ENCODE peak calls at places on chromosomes 11 and 22, in ten cellular contexts. One of them, this sample, is unnamed.

GRCh38 chr11:134586726-134587125 is 174.7 kb upstream of the B3GAT1 start:
- DNase-seq in CD8-positive, alpha-beta memory T cell: no peak
- DNase-seq in body of pancreas: no peak
- DNase-seq in stomach: no peak
- DNase-seq in PC-9: peak; percentile 28
- DNase-seq in IMR-90: no peak
- DNase-seq in effector memory CD4-positive, alpha-beta T cell: no peak
- DNase-seq in left ventricle myocardium inferior: no peak
- DNase-seq in esophagus squamous epithelium: no peak
- DNase-seq in fibroblast of lung: no peak
- DNase-seq in this sample: no peak

GRCh38 chr11:27201454-27202302 is 161.1 kb downstream of the BBOX1 start:
- DNase-seq in CD8-positive, alpha-beta memory T cell: no peak
- DNase-seq in body of pancreas: peak; percentile 89
- DNase-seq in stomach: peak; percentile 93
- DNase-seq in PC-9: peak; percentile 88
- DNase-seq in IMR-90: peak; percentile 48
- DNase-seq in effector memory CD4-positive, alpha-beta T cell: no peak
- DNase-seq in left ventricle myocardium inferior: peak; percentile 68
- DNase-seq in esophagus squamous epithelium: peak; percentile 13
- DNase-seq in fibroblast of lung: peak; percentile 79
- DNase-seq in this sample: no peak

GRCh38 chr11:74010306-74010981 is 1.6 kb upstream of the UCP3 start:
- DNase-seq in CD8-positive, alpha-beta memory T cell: no peak
- DNase-seq in body of pancreas: no peak
- DNase-seq in stomach: no peak
- DNase-seq in PC-9: no peak
- DNase-seq in IMR-90: no peak
- DNase-seq in effector memory CD4-positive, alpha-beta T cell: no peak
- DNase-seq in left ventricle myocardium inferior: no peak
- DNase-seq in esophagus squamous epithelium: no peak
- DNase-seq in fibroblast of lung: no peak
- DNase-seq in this sample: no peak

GRCh38 chr22:32475428-32476010 is 908 bp downstream of the FBXO7 start:
- DNase-seq in CD8-positive, alpha-beta memory T cell: no peak
- DNase-seq in body of pancreas: peak; percentile 41
- DNase-seq in stomach: peak; percentile 40
- DNase-seq in PC-9: peak; percentile 51
- DNase-seq in IMR-90: no peak
- DNase-seq in effector memory CD4-positive, alpha-beta T cell: no peak
- DNase-seq in left ventricle myocardium inferior: peak; percentile 26
- DNase-seq in esophagus squamous epithelium: no peak
- DNase-seq in fibroblast of lung: peak; percentile 65
- DNase-seq in this sample: peak; percentile 67

GRCh38 chr11:71120346-71120963 is 131.9 kb downstream of the SHANK2 start:
- DNase-seq in CD8-positive, alpha-beta memory T cell: no peak
- DNase-seq in body of pancreas: peak; percentile 69
- DNase-seq in stomach: peak; percentile 66
- DNase-seq in PC-9: peak; percentile 57
- DNase-seq in IMR-90: no peak
- DNase-seq in effector memory CD4-positive, alpha-beta T cell: no peak
- DNase-seq in left ventricle myocardium inferior: no peak
- DNase-seq in esophagus squamous epithelium: no peak
- DNase-seq in fibroblast of lung: peak; percentile 6
- DNase-seq in this sample: no peak

GRCh38 chr11:122754553-122755322 is 83.6 kb upstream of the CRTAM start:
- DNase-seq in CD8-positive, alpha-beta memory T cell: no peak
- DNase-seq in body of pancreas: no peak
- DNase-seq in stomach: no peak
- DNase-seq in PC-9: no peak
- DNase-seq in IMR-90: no peak
- DNase-seq in effector memory CD4-positive, alpha-beta T cell: no peak
- DNase-seq in left ventricle myocardium inferior: no peak
- DNase-seq in esophagus squamous epithelium: no peak
- DNase-seq in fibroblast of lung: no peak
- DNase-seq in this sample: no peak

GRCh38 chr11:67484847-67485311 is 2.1 kb downstream of the AIP start:
- DNase-seq in CD8-positive, alpha-beta memory T cell: peak; percentile 57
- DNase-seq in body of pancreas: no peak
- DNase-seq in stomach: no peak
- DNase-seq in PC-9: peak; percentile 28
- DNase-seq in IMR-90: no peak
- DNase-seq in effector memory CD4-positive, alpha-beta T cell: peak; percentile 54
- DNase-seq in left ventricle myocardium inferior: no peak
- DNase-seq in esophagus squamous epithelium: no peak
- DNase-seq in fibroblast of lung: no peak
- DNase-seq in this sample: no peak

GRCh38 chr11:23143031-23143430 is 282.8 kb upstream of the CCDC179 start:
- DNase-seq in CD8-positive, alpha-beta memory T cell: no peak
- DNase-seq in body of pancreas: no peak
- DNase-seq in stomach: no peak
- DNase-seq in PC-9: no peak
- DNase-seq in IMR-90: peak; percentile 44
- DNase-seq in effector memory CD4-positive, alpha-beta T cell: no peak
- DNase-seq in left ventricle myocardium inferior: no peak
- DNase-seq in esophagus squamous epithelium: no peak
- DNase-seq in fibroblast of lung: peak; percentile 35
- DNase-seq in this sample: no peak

GRCh38 chr22:23696326-23696851 is 5.6 kb downstream of the RGL4 start:
- DNase-seq in CD8-positive, alpha-beta memory T cell: peak; percentile 52
- DNase-seq in body of pancreas: no peak
- DNase-seq in stomach: peak; percentile 51
- DNase-seq in PC-9: no peak
- DNase-seq in IMR-90: peak; percentile 56
- DNase-seq in effector memory CD4-positive, alpha-beta T cell: peak; percentile 67
- DNase-seq in left ventricle myocardium inferior: no peak
- DNase-seq in esophagus squamous epithelium: peak; percentile 25
- DNase-seq in fibroblast of lung: no peak
- DNase-seq in this sample: no peak

GRCh38 chr11:68454767-68455166 is 5.8 kb upstream of the PPP6R3 start:
- DNase-seq in CD8-positive, alpha-beta memory T cell: no peak
- DNase-seq in body of pancreas: no peak
- DNase-seq in stomach: no peak
- DNase-seq in PC-9: no peak
- DNase-seq in IMR-90: no peak
- DNase-seq in effector memory CD4-positive, alpha-beta T cell: no peak
- DNase-seq in left ventricle myocardium inferior: no peak
- DNase-seq in esophagus squamous epithelium: no peak
- DNase-seq in fibroblast of lung: no peak
- DNase-seq in this sample: peak; percentile 56

GRCh38 chr11:1639102-1639620 is 9.6 kb downstream of the KRTAP5-5 start:
- DNase-seq in CD8-positive, alpha-beta memory T cell: no peak
- DNase-seq in body of pancreas: no peak
- DNase-seq in stomach: peak; percentile 33
- DNase-seq in PC-9: no peak
- DNase-seq in IMR-90: no peak
- DNase-seq in effector memory CD4-positive, alpha-beta T cell: no peak
- DNase-seq in left ventricle myocardium inferior: peak; percentile 63
- DNase-seq in esophagus squamous epithelium: no peak
- DNase-seq in fibroblast of lung: no peak
- DNase-seq in this sample: no peak

GRCh38 chr11:69499216-69499945 is 17.9 kb downstream of the LINC01488 start:
- DNase-seq in CD8-positive, alpha-beta memory T cell: no peak
- DNase-seq in body of pancreas: no peak
- DNase-seq in stomach: no peak
- DNase-seq in PC-9: no peak
- DNase-seq in IMR-90: no peak
- DNase-seq in effector memory CD4-positive, alpha-beta T cell: no peak
- DNase-seq in left ventricle myocardium inferior: no peak
- DNase-seq in esophagus squamous epithelium: no peak
- DNase-seq in fibroblast of lung: no peak
- DNase-seq in this sample: no peak

GRCh38 chr11:112172362-112172994 is 2.8 kb upstream of the BCO2 start:
- DNase-seq in CD8-positive, alpha-beta memory T cell: no peak
- DNase-seq in body of pancreas: no peak
- DNase-seq in stomach: no peak
- DNase-seq in PC-9: peak; percentile 5
- DNase-seq in IMR-90: peak; percentile 69
- DNase-seq in effector memory CD4-positive, alpha-beta T cell: no peak
- DNase-seq in left ventricle myocardium inferior: no peak
- DNase-seq in esophagus squamous epithelium: no peak
- DNase-seq in fibroblast of lung: peak; percentile 23
- DNase-seq in this sample: no peak

GRCh38 chr11:75073459-75074190 is 23.1 kb downstream of the OR2AT4 start:
- DNase-seq in CD8-positive, alpha-beta memory T cell: no peak
- DNase-seq in body of pancreas: no peak
- DNase-seq in stomach: no peak
- DNase-seq in PC-9: no peak
- DNase-seq in IMR-90: no peak
- DNase-seq in effector memory CD4-positive, alpha-beta T cell: no peak
- DNase-seq in left ventricle myocardium inferior: no peak
- DNase-seq in esophagus squamous epithelium: no peak
- DNase-seq in fibroblast of lung: no peak
- DNase-seq in this sample: no peak

GRCh38 chr11:65477271-65478029 is 21.4 kb upstream of the MALAT1 start:
- DNase-seq in CD8-positive, alpha-beta memory T cell: peak; percentile 90
- DNase-seq in body of pancreas: peak; percentile 95
- DNase-seq in stomach: peak; percentile 97
- DNase-seq in PC-9: peak; percentile 87
- DNase-seq in IMR-90: peak; percentile 92
- DNase-seq in effector memory CD4-positive, alpha-beta T cell: peak; percentile 85
- DNase-seq in left ventricle myocardium inferior: peak; percentile 97
- DNase-seq in esophagus squamous epithelium: peak; percentile 78
- DNase-seq in fibroblast of lung: peak; percentile 89
- DNase-seq in this sample: peak; percentile 98
- H3K4me1 ChIP-seq in CD8-positive, alpha-beta memory T cell: peaks cover 11% of the 10 kb centered on the region
- H3K4me1 ChIP-seq in body of pancreas: peaks cover 45% of the 10 kb centered on the region
- H3K4me1 ChIP-seq in stomach: peaks cover 52% of the 10 kb centered on the region
- H3K4me1 ChIP-seq in PC-9: peaks cover 61% of the 10 kb centered on the region
- H3K4me1 ChIP-seq in IMR-90: peaks cover 22% of the 10 kb centered on the region
- H3K4me1 ChIP-seq in effector memory CD4-positive, alpha-beta T cell: peaks cover 9% of the 10 kb centered on the region
- H3K4me1 ChIP-seq in left ventricle myocardium inferior: peaks cover 78% of the 10 kb centered on the region
- H3K4me1 ChIP-seq in esophagus squamous epithelium: peaks cover 36% of the 10 kb centered on the region
- H3K4me1 ChIP-seq in fibroblast of lung: peaks cover 27% of the 10 kb centered on the region
- H3K4me1 ChIP-seq in this sample: peaks cover 65% of the 10 kb centered on the region

DNA sequence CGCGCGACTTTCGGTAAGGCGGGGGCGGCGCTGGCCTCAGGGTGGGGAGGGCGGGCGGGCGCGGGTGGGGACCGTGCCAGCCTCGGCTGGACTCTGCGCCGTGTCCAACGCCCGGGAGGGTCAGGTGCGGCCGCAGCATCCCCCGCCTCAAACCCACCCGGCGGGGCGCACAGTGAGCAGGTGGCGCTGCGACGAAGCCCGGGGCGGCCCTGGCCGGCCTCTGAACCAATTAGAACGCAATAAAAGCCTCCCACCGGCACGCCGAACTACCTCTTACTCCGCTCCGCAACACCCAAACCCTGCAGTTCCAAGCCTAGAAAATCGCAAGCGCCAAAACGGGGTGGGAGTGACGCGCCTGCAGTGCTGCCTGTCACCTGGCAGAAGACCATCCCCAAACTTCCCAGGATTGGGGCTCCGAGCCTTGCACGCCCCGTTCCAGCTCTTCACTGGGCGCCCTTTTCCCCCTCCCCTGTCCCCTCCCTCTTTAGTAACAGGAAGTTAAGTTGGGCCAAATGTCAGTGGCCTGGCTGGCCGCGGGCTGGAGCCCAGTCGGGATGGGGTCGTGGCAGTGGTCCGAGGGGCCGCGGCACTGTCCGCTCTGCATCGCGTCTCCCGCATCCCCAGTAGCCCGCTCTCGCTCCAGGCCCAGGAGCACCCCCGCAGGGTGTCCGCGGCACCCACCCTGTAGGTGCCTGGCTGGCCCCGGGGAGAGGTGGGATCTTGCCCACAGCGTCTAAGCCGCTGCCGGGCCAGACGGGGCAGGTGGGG is 508 bp downstream of the MICAL2 start:
- DNase-seq in CD8-positive, alpha-beta memory T cell: peak; percentile 16
- DNase-seq in body of pancreas: peak; percentile 38
- DNase-seq in stomach: no peak
- DNase-seq in PC-9: no peak
- DNase-seq in IMR-90: no peak
- DNase-seq in effector memory CD4-positive, alpha-beta T cell: no peak
- DNase-seq in left ventricle myocardium inferior: peak; percentile 43
- DNase-seq in esophagus squamous epithelium: no peak
- DNase-seq in fibroblast of lung: no peak
- DNase-seq in this sample: no peak
- H3K27ac ChIP-seq in CD8-positive, alpha-beta memory T cell: peak overlapping the region; percentile 16
- H3K27ac ChIP-seq in body of pancreas: peak overlapping the region; percentile 58
- H3K27ac ChIP-seq in stomach: peak overlapping the region; percentile 88
- H3K27ac ChIP-seq in PC-9: peak overlapping the region; percentile 19
- H3K27ac ChIP-seq in IMR-90: peak overlapping the region; percentile 71
- H3K27ac ChIP-seq in effector memory CD4-positive, alpha-beta T cell: no peak overlapping the region
- H3K27ac ChIP-seq in left ventricle myocardium inferior: peak overlapping the region; percentile 91
- H3K27ac ChIP-seq in esophagus squamous epithelium: peak overlapping the region; percentile 84
- H3K27ac ChIP-seq in fibroblast of lung: peak overlapping the region; percentile 91
- H3K27ac ChIP-seq in this sample: peak overlapping the region; percentile 92

DNA sequence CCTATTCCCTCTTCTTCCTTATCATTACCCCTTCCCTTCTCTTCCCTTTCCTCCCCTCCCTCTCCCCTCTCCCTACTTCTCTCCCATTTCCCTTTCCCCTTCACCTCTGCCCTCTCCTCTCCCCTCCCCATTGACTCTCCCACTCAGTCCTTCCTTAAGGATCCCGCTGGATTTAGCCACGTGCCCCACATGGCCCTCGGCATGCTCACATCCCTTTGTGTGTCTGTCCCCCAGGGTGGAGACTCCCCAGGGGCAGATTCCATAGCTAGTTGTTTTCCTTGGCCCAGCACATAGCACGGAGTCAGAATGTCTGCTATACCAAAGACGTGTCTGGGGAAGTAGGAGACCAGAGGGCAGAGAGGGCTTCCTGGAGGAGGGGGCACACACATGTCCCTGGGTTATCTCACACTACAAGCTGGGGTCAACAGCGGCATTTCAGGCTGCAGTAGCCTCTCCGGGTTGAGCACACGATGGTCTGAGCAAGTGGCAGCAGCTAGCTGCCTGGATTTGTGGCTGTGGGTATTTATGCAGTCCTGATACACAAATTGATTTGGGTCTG is 487.0 kb downstream of the TBC1D22A start:
- DNase-seq in CD8-positive, alpha-beta memory T cell: no peak
- DNase-seq in body of pancreas: no peak
- DNase-seq in stomach: no peak
- DNase-seq in PC-9: peak; percentile 10
- DNase-seq in IMR-90: no peak
- DNase-seq in effector memory CD4-positive, alpha-beta T cell: no peak
- DNase-seq in left ventricle myocardium inferior: no peak
- DNase-seq in esophagus squamous epithelium: no peak
- DNase-seq in fibroblast of lung: no peak
- DNase-seq in this sample: no peak
- H3K9me3 ChIP-seq in CD8-positive, alpha-beta memory T cell: no peaks in the 10 kb centered on the region
- H3K9me3 ChIP-seq in body of pancreas: no peaks in the 10 kb centered on the region
- H3K9me3 ChIP-seq in stomach: no peaks in the 10 kb centered on the region
- H3K9me3 ChIP-seq in PC-9: no peaks in the 10 kb centered on the region
- H3K9me3 ChIP-seq in IMR-90: peaks cover 2% of the 10 kb centered on the region
- H3K9me3 ChIP-seq in effector memory CD4-positive, alpha-beta T cell: no peaks in the 10 kb centered on the region
- H3K9me3 ChIP-seq in left ventricle myocardium inferior: peaks cover 15% of the 10 kb centered on the region
- H3K9me3 ChIP-seq in esophagus squamous epithelium: no peaks in the 10 kb centered on the region
- H3K9me3 ChIP-seq in fibroblast of lung: no peaks in the 10 kb centered on the region
- H3K9me3 ChIP-seq in this sample: peaks cover 6% of the 10 kb centered on the region

DNA sequence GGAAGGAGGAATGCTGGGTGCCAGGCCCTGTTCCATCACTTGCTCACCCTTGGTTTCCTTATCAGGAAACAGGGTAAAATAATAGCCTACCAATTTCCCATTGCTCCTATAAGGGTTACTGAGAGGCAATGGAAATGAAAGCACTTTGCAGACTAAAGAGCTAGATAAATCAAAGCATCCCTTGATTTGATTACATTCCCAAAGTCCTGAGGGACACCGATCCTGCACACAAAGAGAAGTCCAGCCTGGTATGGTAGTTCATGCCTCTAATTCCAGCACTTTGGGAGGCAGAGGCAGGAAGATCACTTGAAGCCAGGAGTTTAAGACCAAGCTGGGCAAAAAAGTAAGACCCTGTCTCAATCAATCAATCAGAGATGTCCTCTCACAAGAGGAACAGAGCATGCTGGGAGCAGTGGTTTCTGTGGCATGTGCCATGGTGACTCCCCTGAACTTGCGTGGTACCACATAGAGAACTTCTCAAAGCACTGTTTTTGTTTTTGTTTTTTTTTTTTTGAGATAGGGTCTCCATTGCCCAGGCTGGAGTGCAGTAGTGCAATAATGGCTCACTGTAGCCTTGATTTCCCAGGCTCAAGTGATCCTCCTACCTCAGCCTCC is 10.7 kb downstream of the TBC1D10A start:
- DNase-seq in CD8-positive, alpha-beta memory T cell: no peak
- DNase-seq in body of pancreas: no peak
- DNase-seq in stomach: no peak
- DNase-seq in PC-9: no peak
- DNase-seq in IMR-90: peak; percentile 9
- DNase-seq in effector memory CD4-positive, alpha-beta T cell: no peak
- DNase-seq in left ventricle myocardium inferior: no peak
- DNase-seq in esophagus squamous epithelium: no peak
- DNase-seq in fibroblast of lung: no peak
- DNase-seq in this sample: no peak
- H3K4me1 ChIP-seq in CD8-positive, alpha-beta memory T cell: peaks cover 100% of the 10 kb centered on the region
- H3K4me1 ChIP-seq in body of pancreas: peaks cover 53% of the 10 kb centered on the region
- H3K4me1 ChIP-seq in stomach: peaks cover 62% of the 10 kb centered on the region
- H3K4me1 ChIP-seq in PC-9: peaks cover 47% of the 10 kb centered on the region
- H3K4me1 ChIP-seq in IMR-90: peaks cover 45% of the 10 kb centered on the region
- H3K4me1 ChIP-seq in effector memory CD4-positive, alpha-beta T cell: peaks cover 79% of the 10 kb centered on the region
- H3K4me1 ChIP-seq in left ventricle myocardium inferior: peaks cover 98% of the 10 kb centered on the region
- H3K4me1 ChIP-seq in esophagus squamous epithelium: peaks cover 63% of the 10 kb centered on the region
- H3K4me1 ChIP-seq in fibroblast of lung: peaks cover 15% of the 10 kb centered on the region
- H3K4me1 ChIP-seq in this sample: peaks cover 75% of the 10 kb centered on the region